ENCODE peak calls at places on chromosomes 7 and 10, in seven cellular contexts. H is K562; X is neural progenitor cell; U is sigmoid colon; J is SK-N-SH; F is IMR-90; N is CD4-positive, alpha-beta memory T cell. Z is an unnamed sample. For H3K4me1, the result is how much of the 10 kb centered on the place peaks cover.

GRCh38 chr10:3067045-3067858 is at the start of gene PFKP:
- DNase-seq in H (peak), X (peak), U (peak), J (peak), F (no peak), N (peak), Z (peak)

GRCh38 chr10:101393378-101393777 is 39.4 kb downstream of the BTRC start:
- DNase-seq in H (no peak), X (no peak), U (no peak), J (no peak), F (no peak), N (no peak), Z (no peak)

GRCh38 chr10:68543004-68543918 is 15.9 kb upstream of the SLC25A16 start:
- DNase-seq in H (peak), X (no peak), U (no peak), J (no peak), F (peak), N (no peak), Z (peak)

GRCh38 chr7:121599887-121600286 is 203.8 kb upstream of the FAM3C start:
- DNase-seq in H (no peak), X (no peak), U (no peak), J (no peak), F (no peak), N (no peak), Z (no peak)

GRCh38 chr7:146956853-146957252 is 840.3 kb downstream of the CNTNAP2 start:
- DNase-seq in H (no peak), X (no peak), U (no peak), J (no peak), F (no peak), N (no peak), Z (no peak)

GRCh38 chr10:96244354-96244753 is 27.0 kb downstream of the BLNK start:
- DNase-seq in H (no peak), X (no peak), U (no peak), J (no peak), F (no peak), N (no peak), Z (no peak)

GRCh38 chr7:111960909-111961440 is 245.2 kb downstream of the DOCK4 start:
- DNase-seq in H (no peak), X (no peak), U (no peak), J (no peak), F (no peak), N (no peak), Z (no peak)

GRCh38 chr10:117005454-117006055 is 568 bp upstream of the SHTN1 start:
- DNase-seq in H (peak), X (peak), U (no peak), J (no peak), F (no peak), N (no peak), Z (peak)

GRCh38 chr10:67306588-67307205 is 380.9 kb downstream of the LRRTM3 start:
- DNase-seq in H (peak), X (peak), U (no peak), J (peak), F (peak), N (no peak), Z (no peak)

GRCh38 chr7:140646931-140647647 is 6.5 kb upstream of the DENND2A start:
- DNase-seq in H (peak), X (peak), U (peak), J (peak), F (peak), N (no peak), Z (no peak)

GRCh38 chr7:132998763-132999162 is 83.1 kb downstream of the CHCHD3 start:
- DNase-seq in H (no peak), X (peak), U (no peak), J (no peak), F (no peak), N (no peak), Z (no peak)

GRCh38 chr7:139571190-139571589 is 47.7 kb downstream of the CLEC2L start:
- DNase-seq in H (no peak), X (no peak), U (no peak), J (no peak), F (no peak), N (no peak), Z (no peak)

GRCh38 chr7:134992626-134993179 is 6.4 kb downstream of the AGBL3 start:
- DNase-seq in H (no peak), X (no peak), U (no peak), J (no peak), F (peak), N (no peak), Z (no peak)

GRCh38 chr7:131683536-131684125 is 127.2 kb upstream of the PODXL start:
- DNase-seq in H (no peak), X (no peak), U (no peak), J (no peak), F (no peak), N (no peak), Z (no peak)

GRCh38 chr7:15686209-15686956 is at the start of gene MEOX2:
- DNase-seq in H (no peak), X (peak), U (peak), J (peak), F (peak), N (no peak), Z (no peak)

GRCh38 chr7:30003098-30003497 is 13.5 kb upstream of the SCRN1 start:
- DNase-seq in H (no peak), X (peak), U (no peak), J (no peak), F (no peak), N (no peak), Z (no peak)

GRCh38 chr10:58797356-58797755 is 284.7 kb downstream of the BICC1 start:
- DNase-seq in H (no peak), X (no peak), U (no peak), J (no peak), F (peak), N (no peak), Z (no peak)

GRCh38 chr7:131633342-131633843 is 77.0 kb upstream of the PODXL start:
- DNase-seq in H (no peak), X (no peak), U (no peak), J (no peak), F (peak), N (no peak), Z (peak)

GRCh38 chr7:85186521-85187241 is at the start of gene SEMA3D:
- DNase-seq in H (peak), X (peak), U (peak), J (peak), F (peak), N (no peak), Z (peak)

GRCh38 chr10:3890602-3891352 is 105.8 kb upstream of the KLF6 start:
- DNase-seq in H (peak), X (no peak), U (peak), J (no peak), F (no peak), N (no peak), Z (no peak)

GRCh38 chr7:138287549-138287948 is 172.5 kb upstream of the TRIM24 start:
- DNase-seq in H (no peak), X (no peak), U (no peak), J (no peak), F (no peak), N (no peak), Z (no peak)

GRCh38 chr10:75395171-75395954 is 6.2 kb downstream of the ZNF503 start:
- DNase-seq in H (peak), X (peak), U (no peak), J (peak), F (peak), N (no peak), Z (peak)

GRCh38 chr7:37912756-37913155 is 3.9 kb downstream of the SFRP4 start:
- DNase-seq in H (peak), X (no peak), U (no peak), J (no peak), F (no peak), N (no peak), Z (no peak)

GRCh38 chr7:2821161-2821841 is 22.8 kb downstream of the GNA12 start:
- DNase-seq in H (no peak), X (peak), U (peak), J (peak), F (peak), N (no peak), Z (peak)

GRCh38 chr7:112416127-112416526 is 34.1 kb upstream of the IFRD1 start:
- DNase-seq in H (no peak), X (no peak), U (no peak), J (no peak), F (peak), N (no peak), Z (no peak)

DNA sequence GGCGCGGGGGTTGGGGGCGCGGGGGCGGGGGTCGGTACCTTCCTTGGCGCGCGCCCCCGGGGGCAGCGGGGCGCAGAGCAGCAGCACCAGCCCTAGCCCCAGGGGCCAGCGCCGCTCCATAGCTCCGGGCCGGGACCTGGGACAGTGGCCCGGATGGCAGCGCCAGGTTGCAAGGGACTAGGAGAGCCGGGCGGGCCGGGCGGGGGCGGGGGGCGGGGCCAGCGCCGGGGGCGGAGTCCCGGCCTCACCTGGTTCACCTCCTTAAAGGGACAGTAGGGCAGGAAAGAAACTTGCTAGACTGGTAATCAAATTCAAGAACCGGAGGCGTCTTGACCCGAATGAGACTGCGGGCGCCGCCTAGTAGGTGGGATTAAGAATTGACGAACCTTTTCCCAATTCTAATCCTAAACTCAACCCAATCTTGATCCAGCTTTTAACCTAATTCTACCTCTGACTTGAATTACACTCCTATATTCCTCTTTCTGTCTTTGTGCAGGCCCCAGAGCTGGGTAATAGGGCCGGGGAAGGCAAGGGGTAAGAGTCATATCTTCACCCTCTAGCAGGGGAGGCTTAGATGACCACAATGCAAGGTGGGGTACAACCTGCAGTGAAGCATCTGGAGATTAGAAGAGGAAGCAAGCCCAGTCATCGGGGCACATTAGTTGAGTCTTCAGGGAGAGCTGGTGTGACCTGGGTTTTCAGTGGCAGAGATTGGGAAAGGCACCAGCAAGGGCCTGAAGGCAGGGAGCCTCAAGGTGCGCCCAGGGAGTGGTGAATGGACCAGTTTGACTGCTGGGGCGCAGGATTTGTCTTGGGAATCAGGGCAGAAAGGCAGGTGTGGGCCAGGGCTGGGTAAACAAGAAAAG is at the start of gene EPHA1:
- DNase-seq in H (peak), X (peak), U (no peak), J (no peak), F (no peak), N (peak), Z (peak)
- H3K4me1 ChIP-seq in H (under half), X (under half), U (under half), J (under half), F (under half), N (under half), Z (under half)

GRCh38 chr7:151693140-151693539 is 173.4 kb upstream of the RHEB start:
- DNase-seq in H (no peak), X (no peak), U (no peak), J (no peak), F (no peak), N (no peak), Z (no peak)

GRCh38 chr7:151694828-151695580 is 175.3 kb upstream of the RHEB start:
- DNase-seq in H (no peak), X (no peak), U (peak), J (peak), F (no peak), N (no peak), Z (peak)

GRCh38 chr7:151695856-151696555 is 176.3 kb upstream of the RHEB start:
- DNase-seq in H (no peak), X (peak), U (no peak), J (no peak), F (no peak), N (no peak), Z (no peak)

GRCh38 chr7:151692721-151693120 is 173.0 kb upstream of the RHEB start:
- DNase-seq in H (no peak), X (no peak), U (no peak), J (no peak), F (no peak), N (no peak), Z (peak)

GRCh38 chr7:151694441-151694827 is 174.7 kb upstream of the RHEB start:
- DNase-seq in H (no peak), X (no peak), U (no peak), J (no peak), F (no peak), N (no peak), Z (no peak)
- H3K27ac ChIP-seq in H (no peak), X (no peak), U (peak), J (no peak), F (no peak), N (no peak), Z (peak)

GRCh38 chr10:72086466-72087391 is 1.6 kb downstream of the SPOCK2 start:
- DNase-seq in H (no peak), X (peak), U (no peak), J (no peak), F (peak), N (peak), Z (peak)

GRCh38 chr10:72088879-72089585 is 681 bp upstream of the SPOCK2 start:
- DNase-seq in H (no peak), X (peak), U (no peak), J (no peak), F (no peak), N (no peak), Z (peak)

GRCh38 chr10:72089618-72090017 is 1.3 kb upstream of the SPOCK2 start:
- DNase-seq in H (no peak), X (no peak), U (no peak), J (no peak), F (no peak), N (no peak), Z (peak)

GRCh38 chr10:72087392-72087968 is 871 bp downstream of the SPOCK2 start:
- DNase-seq in H (no peak), X (peak), U (no peak), J (peak), F (no peak), N (peak), Z (no peak)

DNA sequence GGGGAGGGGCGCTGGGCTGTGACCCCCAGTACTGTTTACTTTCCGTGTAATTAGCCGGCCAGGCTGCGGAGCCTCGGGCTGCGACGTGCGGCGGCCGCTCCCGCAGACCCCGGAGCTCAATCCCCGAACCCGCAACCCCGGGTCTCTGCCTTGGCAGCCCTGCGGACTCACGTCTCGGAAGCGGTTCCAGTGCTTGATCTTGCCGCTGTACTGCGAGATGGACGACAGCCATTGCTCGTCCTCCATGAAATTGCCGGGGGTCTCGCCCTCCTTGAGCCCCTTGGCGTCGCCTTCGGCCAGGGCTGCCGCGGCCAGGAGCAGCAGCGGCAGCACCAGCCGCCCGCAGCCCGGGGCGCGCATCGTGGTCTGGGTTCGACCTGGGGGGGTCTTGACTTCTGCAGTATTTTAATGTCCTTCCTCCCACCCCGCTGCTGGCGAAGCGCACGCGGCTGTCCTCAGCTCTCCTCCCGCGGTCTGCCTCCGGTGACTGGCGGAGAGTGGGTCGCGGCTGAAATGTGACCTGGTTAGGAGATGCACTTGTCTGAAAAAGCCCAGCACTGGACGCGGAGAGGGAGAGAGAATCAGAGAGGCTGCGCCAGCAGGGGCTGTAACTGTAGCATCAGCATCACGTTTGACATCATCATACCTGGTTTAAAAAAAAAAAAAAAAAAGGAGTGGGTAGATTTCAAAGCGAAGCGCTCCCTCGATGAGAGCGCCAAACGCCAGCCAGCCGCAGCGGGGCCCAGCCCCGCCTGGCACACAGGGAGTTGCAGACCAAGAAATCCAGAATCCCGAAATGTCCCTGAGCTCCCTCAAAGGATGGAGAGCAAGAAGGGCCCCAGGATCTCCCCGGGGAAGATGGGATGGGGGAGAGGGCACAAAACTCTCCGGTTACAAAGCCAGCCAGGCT is at the start of gene SPOCK2:
- DNase-seq in H (no peak), X (peak), U (no peak), J (peak), F (no peak), N (peak), Z (peak)
- H3K4me3 ChIP-seq in H (no peak), X (peak), U (peak), J (peak), F (peak), N (peak), Z (no peak)

DNA sequence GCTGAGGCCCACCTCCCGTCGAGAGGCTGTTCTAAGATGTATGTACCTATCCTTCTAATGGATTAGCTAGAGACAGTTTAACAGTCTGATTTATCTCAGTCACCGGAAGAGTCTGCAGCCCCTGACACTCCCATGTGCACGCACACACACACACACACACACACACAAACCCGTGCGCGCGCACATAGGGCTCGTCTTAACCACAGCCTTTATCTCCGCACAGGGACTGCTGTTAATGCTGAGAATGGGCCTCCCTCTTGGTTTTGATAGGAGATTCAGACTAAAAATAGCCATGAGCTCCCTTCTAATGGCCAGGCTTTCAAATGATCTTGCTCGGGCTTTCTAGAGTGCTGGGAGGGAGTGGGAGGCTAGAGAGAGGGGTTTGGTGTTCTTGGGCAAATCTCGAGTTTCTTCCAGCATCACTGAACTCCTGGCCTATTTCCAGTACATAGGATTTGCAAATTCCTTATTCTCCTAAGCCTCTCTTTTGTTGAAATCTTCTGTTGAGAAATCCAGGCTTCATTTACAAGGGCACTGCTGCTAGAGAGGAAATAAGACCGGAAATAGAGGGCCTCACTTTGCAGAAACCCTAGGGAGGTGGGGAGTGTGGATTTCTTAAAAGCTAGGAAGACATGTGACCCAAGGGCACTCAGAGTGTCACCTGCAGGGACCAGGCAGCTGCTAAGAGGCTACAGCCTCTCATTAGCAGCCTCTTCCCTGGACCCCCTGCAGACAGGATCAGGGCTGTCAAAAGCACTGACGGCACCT is 2.4 kb downstream of the TMEM72 start:
- DNase-seq in H (peak), X (no peak), U (no peak), J (no peak), F (no peak), N (peak), Z (no peak)
- H3K4me1 ChIP-seq in H (under half), X (under half), U (under half), J (under half), F (under half), N (under half), Z (under half)

GRCh38 chr7:108808556-108808955 is 238.9 kb downstream of the DNAJB9 start:
- DNase-seq in H (no peak), X (no peak), U (no peak), J (no peak), F (no peak), N (no peak), Z (no peak)

GRCh38 chr7:108809356-108809755 is 239.7 kb downstream of the DNAJB9 start:
- DNase-seq in H (no peak), X (no peak), U (no peak), J (no peak), F (no peak), N (no peak), Z (no peak)

GRCh38 chr7:108802639-108803038 is 233.0 kb downstream of the DNAJB9 start:
- DNase-seq in H (no peak), X (no peak), U (no peak), J (no peak), F (no peak), N (no peak), Z (no peak)

DNA sequence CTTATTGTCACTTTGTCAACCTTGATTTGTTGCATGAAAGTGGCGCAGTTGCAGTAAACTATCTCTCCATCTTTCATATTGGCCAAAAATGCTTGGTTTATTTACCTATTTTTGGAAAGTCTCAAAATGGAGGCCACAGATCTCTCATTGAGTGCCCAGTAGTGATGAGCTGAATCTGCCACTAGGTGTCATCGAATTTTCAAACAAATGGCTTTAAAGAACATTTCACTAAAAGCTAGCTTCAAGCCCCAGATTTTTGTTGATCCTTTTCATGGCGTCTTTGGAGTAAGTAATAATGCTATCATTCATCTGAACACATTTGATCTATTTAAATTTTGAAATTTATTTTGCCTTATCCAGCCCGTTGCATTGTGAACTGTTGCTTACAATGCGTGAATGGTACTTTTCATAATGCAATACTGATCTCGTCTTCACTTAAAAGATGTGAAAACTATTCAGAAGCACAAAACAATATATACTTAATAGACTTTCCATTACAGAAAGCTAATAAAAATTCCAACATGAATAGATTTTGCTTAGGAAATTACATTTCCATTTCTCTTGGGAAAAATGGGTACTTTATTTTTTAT is 236.2 kb downstream of the DNAJB9 start:
- DNase-seq in H (peak), X (peak), U (no peak), J (peak), F (peak), N (no peak), Z (no peak)
- H3K27ac ChIP-seq in H (no peak), X (no peak), U (no peak), J (no peak), F (no peak), N (no peak), Z (no peak)

Z was measured in PC-9.